ENCODE peak calls at places on chromosomes 12 and 14, in six cellular contexts. One of them, this sample, is unnamed. For H3K9me3, the result is how much of the 10 kb centered on the place peaks cover.

GRCh38 chr12:6569312-6569711 is 1.2 kb upstream of the NOP2 start:
- DNase-seq in body of pancreas: no peak
- DNase-seq in right lobe of liver: no peak
- DNase-seq in H1: no peak
- DNase-seq in gastrocnemius medialis: no peak
- DNase-seq in HCT116: no peak
- DNase-seq in this sample: no peak

GRCh38 chr14:49991491-49991890 is 98.6 kb downstream of the ARF6 start:
- DNase-seq in H1: no peak
- DNase-seq in right lobe of liver: no peak
- DNase-seq in body of pancreas: no peak
- DNase-seq in HCT116: no peak
- DNase-seq in gastrocnemius medialis: no peak
- DNase-seq in this sample: no peak

GRCh38 chr12:121453629-121454028 is 53.7 kb downstream of the RNF34 start:
- DNase-seq in right lobe of liver: no peak
- DNase-seq in H1: no peak
- DNase-seq in body of pancreas: no peak
- DNase-seq in gastrocnemius medialis: no peak
- DNase-seq in HCT116: no peak
- DNase-seq in this sample: no peak

GRCh38 chr12:121301876-121302275 is 5.4 kb upstream of the CAMKK2 start:
- DNase-seq in H1: no peak
- DNase-seq in HCT116: no peak
- DNase-seq in right lobe of liver: peak
- DNase-seq in gastrocnemius medialis: no peak
- DNase-seq in body of pancreas: no peak
- DNase-seq in this sample: no peak

GRCh38 chr12:107379852-107380567 is 286.7 kb upstream of the CRY1 start:
- DNase-seq in right lobe of liver: peak
- DNase-seq in HCT116: peak
- DNase-seq in gastrocnemius medialis: no peak
- DNase-seq in body of pancreas: peak
- DNase-seq in H1: no peak
- DNase-seq in this sample: peak

GRCh38 chr14:54786816-54787215 is 115.8 kb downstream of the GCH1 start:
- DNase-seq in body of pancreas: no peak
- DNase-seq in gastrocnemius medialis: peak
- DNase-seq in HCT116: no peak
- DNase-seq in H1: no peak
- DNase-seq in right lobe of liver: peak
- DNase-seq in this sample: no peak

GRCh38 chr12:43836455-43836989 is 641 bp downstream of the TMEM117 start:
- DNase-seq in right lobe of liver: no peak
- DNase-seq in HCT116: no peak
- DNase-seq in gastrocnemius medialis: no peak
- DNase-seq in H1: no peak
- DNase-seq in body of pancreas: peak
- DNase-seq in this sample: no peak

GRCh38 chr12:122868471-122869177 is 27.3 kb downstream of the VPS37B start:
- DNase-seq in body of pancreas: no peak
- DNase-seq in right lobe of liver: no peak
- DNase-seq in HCT116: no peak
- DNase-seq in H1: no peak
- DNase-seq in gastrocnemius medialis: no peak
- DNase-seq in this sample: no peak

GRCh38 chr12:64767495-64767894 is 8.3 kb upstream of the GNS start:
- DNase-seq in body of pancreas: no peak
- DNase-seq in right lobe of liver: no peak
- DNase-seq in HCT116: no peak
- DNase-seq in H1: no peak
- DNase-seq in gastrocnemius medialis: no peak
- DNase-seq in this sample: no peak

GRCh38 chr14:32366256-32366655 is 37.2 kb downstream of the AKAP6 start:
- DNase-seq in body of pancreas: no peak
- DNase-seq in HCT116: no peak
- DNase-seq in gastrocnemius medialis: no peak
- DNase-seq in right lobe of liver: no peak
- DNase-seq in H1: no peak
- DNase-seq in this sample: no peak

GRCh38 chr12:54415223-54415929 is 3.7 kb downstream of the ITGA5 start:
- DNase-seq in gastrocnemius medialis: no peak
- DNase-seq in HCT116: no peak
- DNase-seq in body of pancreas: no peak
- DNase-seq in right lobe of liver: peak
- DNase-seq in H1: no peak
- DNase-seq in this sample: no peak

GRCh38 chr14:76929927-76930326 is 98.6 kb downstream of the IRF2BPL start:
- DNase-seq in H1: no peak
- DNase-seq in body of pancreas: no peak
- DNase-seq in gastrocnemius medialis: peak
- DNase-seq in right lobe of liver: no peak
- DNase-seq in HCT116: no peak
- DNase-seq in this sample: no peak

GRCh38 chr12:118098456-118098855 is 5.4 kb downstream of the VSIG10 start:
- DNase-seq in body of pancreas: no peak
- DNase-seq in gastrocnemius medialis: no peak
- DNase-seq in H1: no peak
- DNase-seq in right lobe of liver: no peak
- DNase-seq in HCT116: no peak
- DNase-seq in this sample: no peak

GRCh38 chr12:122228092-122228491 is 2.2 kb upstream of the DIABLO start:
- DNase-seq in body of pancreas: no peak
- DNase-seq in gastrocnemius medialis: no peak
- DNase-seq in HCT116: no peak
- DNase-seq in H1: no peak
- DNase-seq in right lobe of liver: no peak
- DNase-seq in this sample: no peak

GRCh38 chr12:58764100-58764953 is 156.0 kb downstream of the LRIG3 start:
- DNase-seq in HCT116: no peak
- DNase-seq in H1: no peak
- DNase-seq in body of pancreas: no peak
- DNase-seq in right lobe of liver: no peak
- DNase-seq in gastrocnemius medialis: no peak
- DNase-seq in this sample: no peak

GRCh38 chr14:35879654-35880249 is 53.6 kb downstream of the BRMS1L start:
- DNase-seq in H1: no peak
- DNase-seq in gastrocnemius medialis: no peak
- DNase-seq in HCT116: peak
- DNase-seq in right lobe of liver: no peak
- DNase-seq in body of pancreas: no peak
- DNase-seq in this sample: no peak

GRCh38 chr12:48514728-48515127 is 10.7 kb upstream of the OR8S1 start:
- DNase-seq in gastrocnemius medialis: no peak
- DNase-seq in H1: no peak
- DNase-seq in HCT116: no peak
- DNase-seq in right lobe of liver: no peak
- DNase-seq in body of pancreas: no peak
- DNase-seq in this sample: no peak

GRCh38 chr12:27931390-27931789 is 41.1 kb downstream of the PTHLH start:
- DNase-seq in H1: no peak
- DNase-seq in gastrocnemius medialis: no peak
- DNase-seq in body of pancreas: no peak
- DNase-seq in right lobe of liver: no peak
- DNase-seq in HCT116: no peak
- DNase-seq in this sample: no peak

GRCh38 chr12:49341777-49342065 is 4.7 kb upstream of the C1QL4 start:
- DNase-seq in HCT116: no peak
- DNase-seq in body of pancreas: no peak
- DNase-seq in H1: no peak
- DNase-seq in right lobe of liver: peak
- DNase-seq in gastrocnemius medialis: no peak
- DNase-seq in this sample: no peak

GRCh38 chr14:71616013-71616412 is 316.2 kb upstream of the RGS6 start:
- DNase-seq in body of pancreas: no peak
- DNase-seq in gastrocnemius medialis: no peak
- DNase-seq in H1: no peak
- DNase-seq in right lobe of liver: no peak
- DNase-seq in HCT116: no peak
- DNase-seq in this sample: no peak

GRCh38 chr12:22399464-22399863 is 65.0 kb upstream of the ST8SIA1 start:
- DNase-seq in H1: no peak
- DNase-seq in HCT116: no peak
- DNase-seq in gastrocnemius medialis: no peak
- DNase-seq in body of pancreas: no peak
- DNase-seq in right lobe of liver: no peak
- DNase-seq in this sample: no peak

GRCh38 chr12:47651368-47652254 is 54.2 kb downstream of the RPAP3 start:
- DNase-seq in HCT116: peak
- DNase-seq in gastrocnemius medialis: peak
- DNase-seq in right lobe of liver: peak
- DNase-seq in H1: no peak
- DNase-seq in body of pancreas: peak
- DNase-seq in this sample: peak

GRCh38 chr14:103741876-103742275 is 26.3 kb downstream of the ZFYVE21 start:
- DNase-seq in right lobe of liver: peak
- DNase-seq in HCT116: no peak
- DNase-seq in gastrocnemius medialis: no peak
- DNase-seq in H1: no peak
- DNase-seq in body of pancreas: no peak
- DNase-seq in this sample: no peak

GRCh38 chr12:64061868-64062375 is 160.2 kb downstream of the KICS2 start:
- DNase-seq in body of pancreas: no peak
- DNase-seq in HCT116: no peak
- DNase-seq in right lobe of liver: no peak
- DNase-seq in gastrocnemius medialis: no peak
- DNase-seq in H1: no peak
- DNase-seq in this sample: no peak

DNA sequence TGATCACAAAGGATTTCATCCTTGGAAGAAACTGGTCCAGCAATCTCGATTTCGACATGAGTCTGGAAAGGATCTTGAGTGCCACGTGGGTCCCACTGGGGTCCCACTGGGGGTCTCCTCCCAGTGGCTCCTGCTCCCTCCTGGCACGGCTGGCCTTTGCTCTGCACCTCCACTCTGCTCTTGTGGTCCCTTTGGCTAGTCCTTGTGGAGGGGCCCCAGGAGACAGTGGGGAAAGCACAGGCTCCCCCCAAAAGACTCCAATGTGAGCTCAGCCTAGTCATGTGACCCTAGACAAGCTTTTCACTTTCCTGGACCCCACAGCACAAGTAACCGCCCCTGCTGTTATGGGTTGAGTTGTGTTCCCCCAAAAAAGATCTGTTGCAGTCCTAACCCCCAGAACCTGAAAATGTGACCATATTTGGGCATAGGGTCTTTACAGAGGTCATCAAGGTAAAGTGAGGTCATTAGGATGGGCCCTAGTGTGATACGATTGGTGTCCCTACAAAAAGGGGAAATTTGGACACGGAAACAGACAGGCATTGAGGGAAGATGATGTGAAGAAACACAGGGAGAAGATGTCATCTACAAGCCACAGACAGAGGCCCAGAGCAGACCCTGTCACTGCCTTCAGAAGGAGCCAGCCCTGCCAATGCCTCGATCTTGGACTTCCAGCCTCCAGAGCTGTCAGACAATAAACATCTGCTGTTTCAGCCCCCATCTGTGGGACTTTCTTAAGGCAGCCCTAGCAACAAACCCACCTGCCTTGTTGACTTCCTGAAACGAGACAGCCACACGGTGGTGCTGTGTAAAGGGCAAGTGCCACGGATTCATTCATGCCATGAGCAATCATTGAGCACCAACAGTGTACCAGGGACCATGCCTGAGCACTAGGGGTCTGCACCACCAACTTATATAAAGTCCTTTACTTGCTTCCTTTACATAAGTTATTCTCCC is 23.8 kb upstream of the PPP2R5C start:
- DNase-seq in right lobe of liver: no peak
- DNase-seq in HCT116: no peak
- DNase-seq in body of pancreas: no peak
- DNase-seq in H1: no peak
- DNase-seq in gastrocnemius medialis: no peak
- DNase-seq in this sample: no peak
- TF ChIP-seq CTCF in right lobe of liver: no peak
- TF ChIP-seq CTCF in HCT116: peak
- TF ChIP-seq CTCF in body of pancreas: no peak
- TF ChIP-seq CTCF in H1: peak
- TF ChIP-seq CTCF in gastrocnemius medialis: no peak
- TF ChIP-seq CTCF in this sample: no peak

GRCh38 chr12:75848533-75848932 is 183.0 kb downstream of the PHLDA1 start:
- DNase-seq in gastrocnemius medialis: no peak
- DNase-seq in H1: no peak
- DNase-seq in body of pancreas: no peak
- DNase-seq in right lobe of liver: no peak
- DNase-seq in HCT116: no peak
- DNase-seq in this sample: no peak

GRCh38 chr12:75852143-75852542 is 179.4 kb downstream of the PHLDA1 start:
- DNase-seq in gastrocnemius medialis: no peak
- DNase-seq in right lobe of liver: no peak
- DNase-seq in body of pancreas: no peak
- DNase-seq in HCT116: no peak
- DNase-seq in H1: no peak
- DNase-seq in this sample: no peak

GRCh38 chr12:75852956-75853355 is 178.6 kb downstream of the PHLDA1 start:
- DNase-seq in body of pancreas: no peak
- DNase-seq in H1: no peak
- DNase-seq in gastrocnemius medialis: no peak
- DNase-seq in HCT116: no peak
- DNase-seq in right lobe of liver: no peak
- DNase-seq in this sample: no peak

GRCh38 chr12:75848961-75849360 is 182.6 kb downstream of the PHLDA1 start:
- DNase-seq in body of pancreas: no peak
- DNase-seq in H1: no peak
- DNase-seq in gastrocnemius medialis: no peak
- DNase-seq in HCT116: no peak
- DNase-seq in right lobe of liver: no peak
- DNase-seq in this sample: no peak

GRCh38 chr12:75850751-75851462 is 180.7 kb downstream of the PHLDA1 start:
- DNase-seq in right lobe of liver: no peak
- DNase-seq in body of pancreas: no peak
- DNase-seq in H1: no peak
- DNase-seq in gastrocnemius medialis: no peak
- DNase-seq in HCT116: no peak
- DNase-seq in this sample: no peak
- TF ChIP-seq POLR2A in right lobe of liver: no peak
- TF ChIP-seq POLR2A in body of pancreas: no peak
- TF ChIP-seq POLR2A in H1: no peak
- TF ChIP-seq POLR2A in gastrocnemius medialis: no peak
- TF ChIP-seq POLR2A in HCT116: no peak
- TF ChIP-seq POLR2A in this sample: no peak

GRCh38 chr14:30085943-30086342 is 158.3 kb upstream of the PRKD1 start:
- DNase-seq in HCT116: no peak
- DNase-seq in H1: no peak
- DNase-seq in gastrocnemius medialis: no peak
- DNase-seq in right lobe of liver: no peak
- DNase-seq in body of pancreas: no peak
- DNase-seq in this sample: no peak
- H3K9me3 ChIP-seq in HCT116: under half
- H3K9me3 ChIP-seq in H1: under half
- H3K9me3 ChIP-seq in gastrocnemius medialis: under half
- H3K9me3 ChIP-seq in right lobe of liver: under half
- H3K9me3 ChIP-seq in body of pancreas: under half
- H3K9me3 ChIP-seq in this sample: under half

DNA sequence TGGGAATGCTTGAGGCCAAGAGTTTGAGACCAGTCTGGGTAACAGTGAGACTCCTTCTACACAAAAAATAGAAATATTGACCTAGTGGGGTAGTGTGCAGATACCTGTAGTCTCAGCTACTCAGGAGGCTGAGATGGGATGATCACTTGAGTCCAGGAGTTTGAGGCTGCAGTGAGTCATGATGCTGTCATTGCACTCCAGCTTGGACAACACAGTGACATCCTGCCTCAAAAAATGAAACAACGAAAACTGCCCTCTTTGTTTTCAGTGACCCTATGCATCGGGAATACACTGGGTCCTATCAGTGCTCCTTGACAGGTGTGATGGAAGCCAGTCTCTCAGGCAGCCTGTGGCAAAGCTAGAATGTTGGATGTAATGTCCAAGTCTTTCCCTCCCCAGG is 311.5 kb upstream of the OR4E1 start:
- DNase-seq in HCT116: peak
- DNase-seq in H1: no peak
- DNase-seq in body of pancreas: no peak
- DNase-seq in right lobe of liver: no peak
- DNase-seq in gastrocnemius medialis: no peak
- DNase-seq in this sample: no peak
- TF ChIP-seq CTCF in HCT116: no peak
- TF ChIP-seq CTCF in H1: no peak
- TF ChIP-seq CTCF in body of pancreas: no peak
- TF ChIP-seq CTCF in right lobe of liver: no peak
- TF ChIP-seq CTCF in gastrocnemius medialis: no peak
- TF ChIP-seq CTCF in this sample: no peak

This sample was measured in breast epithelium.